ENCODE peak calls at places on chromosomes 1 and 21, in seven cellular contexts. B is NCI-H1694 treated with DMSO at 0.1 percent for 48 hours; N is body of pancreas; H is stimulated activated CD4-positive, alpha-beta T cell treated with anti-CD3 and anti-CD28 coated beads, Interleukin-1b, Interleukin-23, amount 100 ng/mL, for 24 hours; A is aorta; K is naive B cell; M is activated CD8-positive, alpha-beta memory T cell treated with anti-CD3 and anti-CD28 coated beads for 24 hours. I is an unnamed sample.

GRCh38 chr1:61254629-61255323 is 172.4 kb downstream of the NFIA start:
- DNase-seq in M (no peak), K (no peak), H (no peak), N (peak), A (no peak), B (peak), I (no peak)

GRCh38 chr1:155184351-155184811 is 10.7 kb downstream of the TRIM46 start:
- DNase-seq in H (no peak), B (no peak), K (no peak), M (no peak), N (no peak), A (peak), I (peak)

GRCh38 chr1:224368409-224368808 is 11.7 kb downstream of the CNIH4 start:
- DNase-seq in N (no peak), H (no peak), K (no peak), B (no peak), A (no peak), M (no peak), I (no peak)

GRCh38 chr1:236686815-236687160 is 489 bp downstream of the ACTN2 start:
- DNase-seq in B (no peak), A (no peak), M (peak), H (no peak), K (no peak), N (peak), I (no peak)

GRCh38 chr1:6503884-6504602 is 12.6 kb upstream of the PLEKHG5 start:
- DNase-seq in K (no peak), M (no peak), A (no peak), N (no peak), B (no peak), H (no peak), I (peak)

GRCh38 chr1:83905315-83905907 is 93.5 kb downstream of the TTLL7 start:
- DNase-seq in H (no peak), M (no peak), K (peak), A (no peak), B (peak), N (no peak), I (no peak)

GRCh38 chr1:109969430-109969829 is 15.1 kb upstream of the AHCYL1 start:
- DNase-seq in N (no peak), B (no peak), K (no peak), A (no peak), M (no peak), H (no peak), I (no peak)

GRCh38 chr1:63922848-63923247 is 149.0 kb downstream of the ROR1 start:
- DNase-seq in H (no peak), B (no peak), A (no peak), N (peak), K (no peak), M (no peak), I (no peak)

GRCh38 chr1:206469411-206469932 is 804 bp upstream of the IKBKE start:
- DNase-seq in A (peak), K (no peak), N (no peak), M (no peak), H (no peak), B (no peak), I (no peak)

GRCh38 chr1:31568895-31569655 is 7.2 kb upstream of the TINAGL1 start:
- DNase-seq in N (peak), H (no peak), M (peak), K (no peak), B (no peak), A (no peak), I (no peak)

GRCh38 chr1:245085508-245086095 is 69.2 kb upstream of the KIF26B start:
- DNase-seq in B (no peak), K (no peak), A (no peak), N (no peak), H (no peak), M (no peak), I (no peak)

GRCh38 chr1:172779501-172779900 is 120.6 kb downstream of the FASLG start:
- DNase-seq in H (no peak), N (no peak), M (no peak), A (no peak), B (no peak), K (no peak), I (no peak)

GRCh38 chr1:163365186-163365585 is 43.4 kb downstream of the NUF2 start:
- DNase-seq in A (no peak), K (no peak), H (no peak), M (no peak), B (no peak), N (no peak), I (no peak)

GRCh38 chr21:17900281-17900989 is 81.3 kb upstream of the C21orf91 start:
- DNase-seq in K (no peak), B (no peak), N (peak), H (no peak), M (no peak), A (no peak), I (no peak)

GRCh38 chr1:92085727-92086126 is 5.6 kb downstream of the BTBD8 start:
- DNase-seq in K (no peak), N (no peak), A (no peak), H (no peak), B (no peak), M (no peak), I (no peak)

GRCh38 chr1:212749924-212750535 is 41.5 kb downstream of the NSL1 start:
- DNase-seq in M (no peak), N (no peak), K (peak), H (no peak), B (peak), A (no peak), I (no peak)

GRCh38 chr1:182968151-182968741 is 15.3 kb upstream of the SHCBP1L start:
- DNase-seq in M (no peak), B (no peak), K (no peak), N (no peak), A (no peak), H (no peak), I (no peak)

GRCh38 chr1:145747398-145748247 is 28.3 kb downstream of the CD160 start:
- DNase-seq in N (no peak), B (no peak), M (no peak), K (no peak), A (no peak), H (no peak), I (no peak)

GRCh38 chr1:7915826-7916225 is 24.8 kb downstream of the TNFRSF9 start:
- DNase-seq in A (no peak), H (no peak), B (no peak), M (peak), N (no peak), K (no peak), I (no peak)

GRCh38 chr1:160353223-160353622 is 10.0 kb downstream of the NCSTN start:
- DNase-seq in A (no peak), N (no peak), B (no peak), K (no peak), H (no peak), M (peak), I (no peak)

GRCh38 chr1:46467183-46467504 is 22.5 kb upstream of the DMBX1 start:
- DNase-seq in K (no peak), A (no peak), N (no peak), B (no peak), H (no peak), M (no peak), I (no peak)

GRCh38 chr21:34834852-34835501 is 166.2 kb downstream of the CLIC6 start:
- DNase-seq in B (no peak), H (no peak), K (no peak), M (peak), A (no peak), N (no peak), I (no peak)

GRCh38 chr1:23959461-23960290 is at the start of gene PNRC2:
- DNase-seq in M (peak), H (peak), N (peak), B (peak), A (peak), K (peak), I (peak)

GRCh38 chr1:66294692-66295384 is 239.1 kb upstream of the SGIP1 start:
- DNase-seq in A (no peak), N (no peak), H (no peak), B (no peak), K (no peak), M (no peak), I (no peak)

GRCh38 chr1:162691999-162692575 is 59.8 kb downstream of the DDR2 start:
- DNase-seq in N (no peak), A (no peak), M (no peak), H (no peak), K (no peak), B (no peak), I (no peak)

GRCh38 chr1:11948822-11949458 is 14.4 kb downstream of the PLOD1 start:
- DNase-seq in A (no peak), M (no peak), K (no peak), N (no peak), B (no peak), H (no peak), I (no peak)

GRCh38 chr1:168653567-168653966 is 75.4 kb downstream of the DPT start:
- DNase-seq in M (no peak), A (no peak), B (no peak), K (no peak), N (no peak), H (no peak), I (no peak)

GRCh38 chr1:3902546-3902945 is 2.5 kb upstream of the C1orf174 start:
- DNase-seq in K (no peak), H (no peak), N (no peak), M (peak), B (no peak), A (peak), I (peak)

GRCh38 chr1:57782357-57782756 is 358.5 kb upstream of the DAB1 start:
- DNase-seq in M (no peak), K (no peak), A (no peak), B (no peak), N (no peak), H (no peak), I (no peak)